ENCODE peak calls at places on chromosomes 12 and 14, in four cellular contexts. K is ovary; X is heart left ventricle; H is CD8-positive, alpha-beta memory T cell. F is an unnamed sample.
A peak's percentile ranks its signal among the peaks of the same experiment; 100 is the strongest.

GRCh38 chr12:11798856-11799530 is 149.5 kb downstream of the ETV6 start:
- DNase-seq in K (no peak), X (no peak), H (no peak), F (no peak)

GRCh38 chr12:100794441-100795192 is at the start of gene ANO4:
- DNase-seq in K (no peak), X (no peak), H (no peak), F (no peak)

GRCh38 chr12:94157891-94158495 is 9.6 kb downstream of the PLXNC1 start:
- DNase-seq in K (no peak), X (no peak), H (no peak), F (no peak)

GRCh38 chr12:63802012-63802608 is 22.4 kb downstream of the RXYLT1 start:
- DNase-seq in K (no peak), X (no peak), H (peak; percentile 21), F (no peak)

GRCh38 chr12:22299294-22299912 is 35.1 kb downstream of the ST8SIA1 start:
- DNase-seq in K (no peak), X (no peak), H (no peak), F (no peak)

GRCh38 chr12:121223283-121223946 is 13.5 kb downstream of the P2RX4 start:
- DNase-seq in K (no peak), X (no peak), H (peak; percentile 51), F (peak; percentile 72)

GRCh38 chr12:55762646-55763045 is 19.7 kb downstream of the GDF11 start:
- DNase-seq in K (no peak), X (no peak), H (no peak), F (no peak)

GRCh38 chr12:7929069-7929792 is 6.8 kb downstream of the SLC2A3 start:
- DNase-seq in K (no peak), X (no peak), H (no peak), F (no peak)

GRCh38 chr12:67676624-67677023 is 28.1 kb downstream of the DYRK2 start:
- DNase-seq in K (no peak), X (no peak), H (no peak), F (no peak)

GRCh38 chr12:18074001-18074400 is 16.0 kb downstream of the RERGL start:
- DNase-seq in K (no peak), X (no peak), H (no peak), F (no peak)

GRCh38 chr14:70934502-70935134 is 27.4 kb downstream of the PCNX1 start:
- DNase-seq in K (no peak), X (no peak), H (peak; percentile 17), F (no peak)

GRCh38 chr14:67416810-67417209 is 4.8 kb upstream of the PLEK2 start:
- DNase-seq in K (no peak), X (no peak), H (no peak), F (no peak)

GRCh38 chr12:57560516-57560915 is 10.7 kb downstream of the KIF5A start:
- DNase-seq in K (no peak), X (no peak), H (no peak), F (no peak)

GRCh38 chr12:44162961-44163360 is 327.1 kb downstream of the TMEM117 start:
- DNase-seq in K (no peak), X (no peak), H (no peak), F (no peak)

GRCh38 chr12:25276199-25276937 is 25.6 kb upstream of the KRAS start:
- DNase-seq in K (no peak), X (peak; percentile 36), H (no peak), F (peak; percentile 46)

GRCh38 chr14:75339059-75339458 is 60.4 kb downstream of the FOS start:
- DNase-seq in K (no peak), X (no peak), H (no peak), F (no peak)

GRCh38 chr12:70895956-70896355 is 24.6 kb downstream of the PTPRR start:
- DNase-seq in K (no peak), X (no peak), H (no peak), F (no peak)

GRCh38 chr12:78149459-78149858 is 318.8 kb downstream of the NAV3 start:
- DNase-seq in K (no peak), X (no peak), H (no peak), F (no peak)

GRCh38 chr14:105908481-105908911 is 382.1 kb downstream of the TMEM121 start:
- DNase-seq in K (no peak), X (no peak), H (no peak), F (no peak)

GRCh38 chr14:68547305-68548193 is 245.3 kb downstream of the ZFP36L1 start:
- DNase-seq in K (peak; percentile 56), X (peak; percentile 88), H (no peak), F (no peak)

GRCh38 chr14:103066399-103066798 is 9.1 kb upstream of the CDC42BPB start:
- DNase-seq in K (peak; percentile 58), X (peak; percentile 73), H (no peak), F (no peak)

GRCh38 chr12:92473564-92473963 is 229.2 kb upstream of the PLEKHG7 start:
- DNase-seq in K (no peak), X (no peak), H (no peak), F (no peak)

GRCh38 chr14:91413547-91414474 is 3.8 kb downstream of the CCDC88C start:
- DNase-seq in K (no peak), X (no peak), H (peak; percentile 65), F (no peak)

GRCh38 chr12:52891044-52891443 is 13.8 kb downstream of the KRT8 start:
- DNase-seq in K (no peak), X (no peak), H (no peak), F (no peak)

GRCh38 chr12:66127695-66128094 is 2.9 kb downstream of the LLPH start:
- DNase-seq in K (no peak), X (no peak), H (no peak), F (no peak)

GRCh38 chr14:41062826-41063225 is 543.9 kb upstream of the LRFN5 start:
- DNase-seq in K (no peak), X (no peak), H (no peak), F (no peak)

GRCh38 chr14:96626916-96627315 is 124.7 kb downstream of the PAPOLA start:
- DNase-seq in K (no peak), X (no peak), H (no peak), F (no peak)

GRCh38 chr14:20811994-20812393 is 9.3 kb upstream of the RNASE1 start:
- DNase-seq in K (no peak), X (no peak), H (no peak), F (peak; percentile 37)

DNA sequence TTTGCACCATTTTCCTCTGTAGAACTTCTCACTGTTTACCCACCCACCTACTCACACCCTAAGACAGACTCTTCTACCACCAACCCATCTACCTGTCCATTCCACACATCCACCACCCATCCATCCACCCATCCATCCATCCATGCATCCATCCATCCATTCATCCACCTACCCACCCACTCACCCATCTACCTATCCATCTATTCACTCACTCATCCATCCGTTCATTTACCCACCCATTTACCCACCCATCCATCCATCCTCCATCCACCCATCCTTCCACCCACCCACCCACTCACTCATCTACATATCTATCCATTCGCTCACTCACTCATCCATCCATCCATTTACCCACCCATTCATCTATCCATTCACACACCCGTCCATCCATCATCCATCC is 15.1 kb downstream of the PLBD2 start:
- DNase-seq in K (no peak), X (no peak), H (no peak), F (no peak)
- H3K9me3 ChIP-seq in K (no peaks in the 10 kb centered on the region), X (no peaks in the 10 kb centered on the region), H (no peaks in the 10 kb centered on the region), F (no peaks in the 10 kb centered on the region)

DNA sequence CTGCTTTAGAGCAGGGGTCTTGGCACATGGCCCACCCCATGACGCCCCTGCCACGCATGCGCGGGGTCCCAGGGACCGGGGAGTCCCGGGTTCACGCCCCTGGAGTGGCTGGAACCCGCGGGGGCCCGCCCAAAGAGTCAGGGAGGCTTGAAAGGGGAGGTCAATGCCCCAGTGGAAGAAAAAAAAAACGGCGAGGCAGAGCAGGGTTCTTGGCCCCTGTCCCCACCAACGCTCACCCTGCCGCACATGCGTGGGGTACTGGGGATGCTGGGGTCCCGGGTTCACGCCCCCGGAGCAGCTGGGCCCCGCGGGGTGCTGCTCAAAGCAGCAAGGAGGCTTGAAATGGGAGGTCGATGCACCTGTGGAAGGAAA is 319.1 kb downstream of the ALG10 start:
- DNase-seq in K (no peak), X (no peak), H (no peak), F (no peak)
- H3K9me3 ChIP-seq in K (peaks cover 8% of the 10 kb centered on the region), X (peaks cover 30% of the 10 kb centered on the region), H (no peaks in the 10 kb centered on the region), F (no peaks in the 10 kb centered on the region)

DNA sequence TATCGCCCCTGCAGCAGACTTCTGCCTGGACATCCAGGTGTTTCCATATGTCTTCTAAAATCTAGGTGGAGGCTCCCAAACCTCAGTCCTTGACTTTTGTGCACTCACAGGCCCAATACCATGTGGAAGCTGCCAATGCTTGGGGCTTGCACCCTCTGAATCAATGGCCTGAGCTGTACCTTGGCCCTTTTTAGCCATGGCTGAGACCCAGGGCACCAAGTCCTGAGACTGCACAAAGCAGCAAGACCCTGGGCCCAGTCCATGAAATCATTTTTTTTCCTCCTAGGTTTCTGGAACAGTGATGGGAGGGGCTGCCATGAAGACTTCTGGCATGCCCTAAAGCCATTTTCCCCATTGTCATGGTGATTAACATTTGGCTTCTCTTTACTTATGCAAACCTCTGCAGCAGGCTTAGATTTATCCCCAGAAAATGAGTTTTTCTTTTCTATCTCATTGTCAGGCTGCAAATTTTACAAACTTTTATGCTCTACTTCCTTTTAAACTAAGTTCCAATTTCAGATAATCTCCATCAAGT is 1445.8 kb upstream of the FLRT2 start:
- DNase-seq in K (no peak), X (no peak), H (no peak), F (no peak)
- H3K9me3 ChIP-seq in K (no peaks in the 10 kb centered on the region), X (no peaks in the 10 kb centered on the region), H (no peaks in the 10 kb centered on the region), F (no peaks in the 10 kb centered on the region)

GRCh38 chr12:116377194-116377735 is 99.8 kb upstream of the MED13L start:
- DNase-seq in K (no peak), X (no peak), H (no peak), F (no peak)
- H3K9me3 ChIP-seq in K (no peaks in the 10 kb centered on the region), X (no peaks in the 10 kb centered on the region), H (no peaks in the 10 kb centered on the region), F (no peaks in the 10 kb centered on the region)

F was measured in right lobe of liver.